ENCODE peak calls at places on chromosomes 1 and 21, in ten cellular contexts. One of them, this sample, is unnamed.

GRCh38 chr1:89987170-89987819 is 7.6 kb upstream of the ZNF326 start:
- DNase-seq in spleen: no peak
- DNase-seq in endothelial cell of umbilical vein: peak
- DNase-seq in prostate gland: peak
- DNase-seq in transverse colon: peak
- DNase-seq in stomach: peak
- DNase-seq in GM23338: peak
- DNase-seq in HCT116: peak
- DNase-seq in GM12892: peak
- DNase-seq in suprapubic skin: no peak
- DNase-seq in this sample: no peak

GRCh38 chr1:154856049-154856448 is 14.0 kb downstream of the KCNN3 start:
- DNase-seq in GM23338: peak
- DNase-seq in spleen: no peak
- DNase-seq in endothelial cell of umbilical vein: no peak
- DNase-seq in stomach: no peak
- DNase-seq in suprapubic skin: no peak
- DNase-seq in transverse colon: no peak
- DNase-seq in GM12892: no peak
- DNase-seq in HCT116: no peak
- DNase-seq in prostate gland: no peak
- DNase-seq in this sample: no peak

GRCh38 chr1:40939320-40940059 is 40.0 kb upstream of the CTPS1 start:
- DNase-seq in stomach: no peak
- DNase-seq in GM12892: no peak
- DNase-seq in HCT116: no peak
- DNase-seq in spleen: peak
- DNase-seq in transverse colon: peak
- DNase-seq in prostate gland: no peak
- DNase-seq in endothelial cell of umbilical vein: no peak
- DNase-seq in GM23338: no peak
- DNase-seq in suprapubic skin: no peak
- DNase-seq in this sample: no peak

GRCh38 chr1:5340560-5341130 is 651.6 kb downstream of the NPHP4 start:
- DNase-seq in stomach: no peak
- DNase-seq in GM23338: no peak
- DNase-seq in GM12892: no peak
- DNase-seq in endothelial cell of umbilical vein: no peak
- DNase-seq in transverse colon: no peak
- DNase-seq in suprapubic skin: no peak
- DNase-seq in spleen: no peak
- DNase-seq in HCT116: no peak
- DNase-seq in prostate gland: no peak
- DNase-seq in this sample: no peak

GRCh38 chr1:112538883-112539282 is 30.1 kb downstream of the WNT2B start:
- DNase-seq in prostate gland: no peak
- DNase-seq in HCT116: no peak
- DNase-seq in suprapubic skin: no peak
- DNase-seq in stomach: no peak
- DNase-seq in GM12892: no peak
- DNase-seq in transverse colon: no peak
- DNase-seq in spleen: no peak
- DNase-seq in GM23338: no peak
- DNase-seq in endothelial cell of umbilical vein: no peak
- DNase-seq in this sample: no peak

GRCh38 chr1:153683853-153684252 is 5.4 kb downstream of the NPR1 start:
- DNase-seq in prostate gland: no peak
- DNase-seq in HCT116: no peak
- DNase-seq in suprapubic skin: no peak
- DNase-seq in spleen: peak
- DNase-seq in transverse colon: no peak
- DNase-seq in GM12892: no peak
- DNase-seq in GM23338: no peak
- DNase-seq in endothelial cell of umbilical vein: no peak
- DNase-seq in stomach: no peak
- DNase-seq in this sample: no peak

GRCh38 chr1:54791880-54792522 is 9.1 kb downstream of the TTC22 start:
- DNase-seq in spleen: no peak
- DNase-seq in GM12892: no peak
- DNase-seq in transverse colon: no peak
- DNase-seq in endothelial cell of umbilical vein: peak
- DNase-seq in stomach: peak
- DNase-seq in prostate gland: no peak
- DNase-seq in GM23338: peak
- DNase-seq in suprapubic skin: no peak
- DNase-seq in HCT116: peak
- DNase-seq in this sample: no peak

GRCh38 chr1:2466834-2467554 is 9.1 kb upstream of the PLCH2 start:
- DNase-seq in prostate gland: no peak
- DNase-seq in GM12892: peak
- DNase-seq in spleen: no peak
- DNase-seq in transverse colon: no peak
- DNase-seq in endothelial cell of umbilical vein: no peak
- DNase-seq in HCT116: no peak
- DNase-seq in suprapubic skin: no peak
- DNase-seq in stomach: no peak
- DNase-seq in GM23338: peak
- DNase-seq in this sample: no peak

GRCh38 chr21:41953249-41953830 is 478 bp downstream of the C2CD2 start:
- DNase-seq in spleen: peak
- DNase-seq in endothelial cell of umbilical vein: no peak
- DNase-seq in GM23338: peak
- DNase-seq in prostate gland: no peak
- DNase-seq in stomach: peak
- DNase-seq in HCT116: no peak
- DNase-seq in transverse colon: peak
- DNase-seq in GM12892: no peak
- DNase-seq in suprapubic skin: no peak
- DNase-seq in this sample: no peak

GRCh38 chr1:27138927-27139326 is 16.0 kb downstream of the SLC9A1 start:
- DNase-seq in GM23338: no peak
- DNase-seq in prostate gland: no peak
- DNase-seq in GM12892: no peak
- DNase-seq in HCT116: no peak
- DNase-seq in endothelial cell of umbilical vein: no peak
- DNase-seq in spleen: no peak
- DNase-seq in stomach: no peak
- DNase-seq in transverse colon: no peak
- DNase-seq in suprapubic skin: no peak
- DNase-seq in this sample: no peak

GRCh38 chr1:84428220-84428619 is 29.9 kb downstream of the DNASE2B start:
- DNase-seq in GM23338: no peak
- DNase-seq in stomach: no peak
- DNase-seq in transverse colon: no peak
- DNase-seq in GM12892: no peak
- DNase-seq in prostate gland: no peak
- DNase-seq in suprapubic skin: no peak
- DNase-seq in endothelial cell of umbilical vein: no peak
- DNase-seq in HCT116: no peak
- DNase-seq in spleen: no peak
- DNase-seq in this sample: no peak

GRCh38 chr1:179142889-179143299 is 61.0 kb downstream of the TOR3A start:
- DNase-seq in HCT116: peak
- DNase-seq in transverse colon: no peak
- DNase-seq in GM12892: no peak
- DNase-seq in endothelial cell of umbilical vein: peak
- DNase-seq in stomach: no peak
- DNase-seq in spleen: no peak
- DNase-seq in GM23338: no peak
- DNase-seq in prostate gland: no peak
- DNase-seq in suprapubic skin: no peak
- DNase-seq in this sample: no peak

GRCh38 chr1:2608434-2609055 is 22.0 kb downstream of the PRXL2B start:
- DNase-seq in transverse colon: no peak
- DNase-seq in GM12892: no peak
- DNase-seq in spleen: no peak
- DNase-seq in suprapubic skin: no peak
- DNase-seq in prostate gland: no peak
- DNase-seq in GM23338: no peak
- DNase-seq in stomach: no peak
- DNase-seq in endothelial cell of umbilical vein: no peak
- DNase-seq in HCT116: no peak
- DNase-seq in this sample: no peak

GRCh38 chr1:115925511-115925910 is 50.8 kb upstream of the SLC22A15 start:
- DNase-seq in endothelial cell of umbilical vein: no peak
- DNase-seq in GM23338: no peak
- DNase-seq in stomach: no peak
- DNase-seq in HCT116: no peak
- DNase-seq in GM12892: no peak
- DNase-seq in transverse colon: no peak
- DNase-seq in prostate gland: no peak
- DNase-seq in spleen: no peak
- DNase-seq in suprapubic skin: no peak
- DNase-seq in this sample: no peak

GRCh38 chr1:16043521-16043920 is at the start of gene CLCNKB:
- DNase-seq in HCT116: no peak
- DNase-seq in GM23338: no peak
- DNase-seq in transverse colon: peak
- DNase-seq in prostate gland: no peak
- DNase-seq in GM12892: no peak
- DNase-seq in spleen: no peak
- DNase-seq in stomach: peak
- DNase-seq in suprapubic skin: no peak
- DNase-seq in endothelial cell of umbilical vein: no peak
- DNase-seq in this sample: no peak

GRCh38 chr1:34885405-34886247 is 26.1 kb upstream of the SMIM12 start:
- DNase-seq in HCT116: no peak
- DNase-seq in prostate gland: no peak
- DNase-seq in stomach: peak
- DNase-seq in GM23338: peak
- DNase-seq in transverse colon: peak
- DNase-seq in GM12892: no peak
- DNase-seq in suprapubic skin: no peak
- DNase-seq in endothelial cell of umbilical vein: peak
- DNase-seq in spleen: no peak
- DNase-seq in this sample: no peak

GRCh38 chr1:188062456-188062855 is 1233.7 kb downstream of the PLA2G4A start:
- DNase-seq in prostate gland: no peak
- DNase-seq in transverse colon: no peak
- DNase-seq in spleen: no peak
- DNase-seq in endothelial cell of umbilical vein: no peak
- DNase-seq in HCT116: no peak
- DNase-seq in suprapubic skin: no peak
- DNase-seq in stomach: no peak
- DNase-seq in GM23338: no peak
- DNase-seq in GM12892: no peak
- DNase-seq in this sample: no peak

GRCh38 chr1:207404849-207405525 is 49.1 kb upstream of the CR2 start:
- DNase-seq in GM23338: peak
- DNase-seq in HCT116: peak
- DNase-seq in suprapubic skin: no peak
- DNase-seq in spleen: no peak
- DNase-seq in prostate gland: no peak
- DNase-seq in endothelial cell of umbilical vein: peak
- DNase-seq in transverse colon: no peak
- DNase-seq in GM12892: no peak
- DNase-seq in stomach: no peak
- DNase-seq in this sample: no peak

GRCh38 chr1:31182352-31182751 is 57.3 kb downstream of the NKAIN1 start:
- DNase-seq in stomach: peak
- DNase-seq in transverse colon: peak
- DNase-seq in suprapubic skin: peak
- DNase-seq in GM23338: peak
- DNase-seq in spleen: peak
- DNase-seq in GM12892: peak
- DNase-seq in prostate gland: peak
- DNase-seq in endothelial cell of umbilical vein: peak
- DNase-seq in HCT116: peak
- DNase-seq in this sample: no peak
- TF ChIP-seq POLR2AphosphoS5 in stomach: no peak
- TF ChIP-seq POLR2AphosphoS5 in transverse colon: no peak
- TF ChIP-seq POLR2AphosphoS5 in suprapubic skin: no peak
- TF ChIP-seq POLR2AphosphoS5 in GM23338: no peak
- TF ChIP-seq POLR2AphosphoS5 in spleen: no peak
- TF ChIP-seq POLR2AphosphoS5 in GM12892: no peak
- TF ChIP-seq POLR2AphosphoS5 in prostate gland: peak
- TF ChIP-seq POLR2AphosphoS5 in endothelial cell of umbilical vein: no peak
- TF ChIP-seq POLR2AphosphoS5 in HCT116: no peak
- TF ChIP-seq POLR2AphosphoS5 in this sample: peak

GRCh38 chr1:220528049-220528678 is at the start of gene MARK1:
- DNase-seq in prostate gland: peak
- DNase-seq in transverse colon: peak
- DNase-seq in HCT116: no peak
- DNase-seq in GM23338: peak
- DNase-seq in suprapubic skin: peak
- DNase-seq in endothelial cell of umbilical vein: peak
- DNase-seq in GM12892: peak
- DNase-seq in spleen: peak
- DNase-seq in stomach: peak
- DNase-seq in this sample: no peak
- TF ChIP-seq POLR2AphosphoS5 in prostate gland: no peak
- TF ChIP-seq POLR2AphosphoS5 in transverse colon: no peak
- TF ChIP-seq POLR2AphosphoS5 in HCT116: peak
- TF ChIP-seq POLR2AphosphoS5 in GM23338: peak
- TF ChIP-seq POLR2AphosphoS5 in suprapubic skin: no peak
- TF ChIP-seq POLR2AphosphoS5 in endothelial cell of umbilical vein: peak
- TF ChIP-seq POLR2AphosphoS5 in GM12892: no peak
- TF ChIP-seq POLR2AphosphoS5 in spleen: no peak
- TF ChIP-seq POLR2AphosphoS5 in stomach: no peak
- TF ChIP-seq POLR2AphosphoS5 in this sample: no peak

DNA sequence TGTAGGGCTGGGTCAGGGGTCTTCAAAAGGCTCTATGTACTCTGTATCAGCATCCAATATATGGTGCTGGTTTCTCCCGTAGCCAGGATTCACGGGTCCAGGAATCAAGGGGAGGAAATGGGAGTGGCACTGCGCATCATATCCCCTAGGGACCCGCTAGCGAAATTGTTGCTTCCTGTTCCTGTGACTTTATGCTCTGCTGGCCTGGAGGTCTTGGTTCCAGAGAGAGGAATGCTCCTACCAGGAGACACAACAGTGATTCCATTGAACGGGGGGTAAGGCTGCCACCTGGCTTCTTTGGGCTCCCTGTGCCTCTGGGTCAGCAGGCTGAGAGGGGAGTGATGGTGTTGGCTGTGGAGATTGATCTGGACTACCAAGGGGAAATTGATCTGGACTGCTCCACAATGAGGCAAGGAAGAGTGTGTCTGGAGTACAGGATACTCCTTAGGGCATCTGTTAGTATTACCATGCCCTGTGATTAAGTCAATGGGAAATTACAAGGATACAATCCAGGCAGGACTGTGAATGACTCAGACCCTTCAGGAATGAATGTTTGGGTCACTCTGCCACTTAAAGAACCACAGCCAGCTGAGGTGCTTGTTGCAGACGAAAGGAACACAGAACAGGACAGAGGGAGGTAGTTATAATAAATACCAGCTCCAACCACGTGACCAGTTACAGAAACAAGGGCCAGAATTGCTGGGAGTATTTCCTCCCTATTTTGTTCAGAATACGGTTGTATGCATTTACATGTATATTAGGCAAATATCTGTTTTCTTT is 10.2 kb downstream of the SPSB1 start:
- DNase-seq in suprapubic skin: no peak
- DNase-seq in transverse colon: no peak
- DNase-seq in spleen: no peak
- DNase-seq in stomach: no peak
- DNase-seq in endothelial cell of umbilical vein: peak
- DNase-seq in GM23338: no peak
- DNase-seq in HCT116: peak
- DNase-seq in prostate gland: peak
- DNase-seq in GM12892: no peak
- DNase-seq in this sample: no peak
- TF ChIP-seq POLR2AphosphoS5 in suprapubic skin: no peak
- TF ChIP-seq POLR2AphosphoS5 in transverse colon: peak
- TF ChIP-seq POLR2AphosphoS5 in spleen: peak
- TF ChIP-seq POLR2AphosphoS5 in stomach: peak
- TF ChIP-seq POLR2AphosphoS5 in endothelial cell of umbilical vein: peak
- TF ChIP-seq POLR2AphosphoS5 in GM23338: no peak
- TF ChIP-seq POLR2AphosphoS5 in HCT116: no peak
- TF ChIP-seq POLR2AphosphoS5 in prostate gland: peak
- TF ChIP-seq POLR2AphosphoS5 in GM12892: no peak
- TF ChIP-seq POLR2AphosphoS5 in this sample: peak

GRCh38 chr1:33010946-33011731 is 25.5 kb downstream of the AK2 start:
- DNase-seq in transverse colon: no peak
- DNase-seq in suprapubic skin: no peak
- DNase-seq in HCT116: no peak
- DNase-seq in endothelial cell of umbilical vein: peak
- DNase-seq in GM23338: no peak
- DNase-seq in prostate gland: peak
- DNase-seq in spleen: no peak
- DNase-seq in GM12892: no peak
- DNase-seq in stomach: peak
- DNase-seq in this sample: no peak
- TF ChIP-seq POLR2AphosphoS5 in transverse colon: peak
- TF ChIP-seq POLR2AphosphoS5 in suprapubic skin: no peak
- TF ChIP-seq POLR2AphosphoS5 in HCT116: no peak
- TF ChIP-seq POLR2AphosphoS5 in endothelial cell of umbilical vein: no peak
- TF ChIP-seq POLR2AphosphoS5 in GM23338: no peak
- TF ChIP-seq POLR2AphosphoS5 in prostate gland: peak
- TF ChIP-seq POLR2AphosphoS5 in spleen: peak
- TF ChIP-seq POLR2AphosphoS5 in GM12892: no peak
- TF ChIP-seq POLR2AphosphoS5 in stomach: peak
- TF ChIP-seq POLR2AphosphoS5 in this sample: peak

This sample was measured in esophagus muscularis mucosa.